ENCODE peak calls at places on chromosomes 4 and X, in four cellular contexts. One of them, this sample, is unnamed. For H3K4me1, the result is how much of the 10 kb centered on the place peaks cover.

GRCh38 chrX:136711147-136711546 is 63.2 kb downstream of the CD40LG start:
- DNase-seq in left ventricle myocardium inferior: peak
- DNase-seq in mucosa of descending colon: peak
- DNase-seq in uterus: peak
- DNase-seq in this sample: no peak

GRCh38 chrX:45903781-45904201 is 641.4 kb downstream of the ZNF674 start:
- DNase-seq in mucosa of descending colon: no peak
- DNase-seq in uterus: no peak
- DNase-seq in left ventricle myocardium inferior: no peak
- DNase-seq in this sample: no peak

GRCh38 chr4:101596786-101597185 is 193.7 kb upstream of the BANK1 start:
- DNase-seq in uterus: no peak
- DNase-seq in left ventricle myocardium inferior: no peak
- DNase-seq in mucosa of descending colon: no peak
- DNase-seq in this sample: no peak

GRCh38 chr4:52665592-52665991 is 6.5 kb upstream of the USP46 start:
- DNase-seq in left ventricle myocardium inferior: no peak
- DNase-seq in mucosa of descending colon: no peak
- DNase-seq in uterus: no peak
- DNase-seq in this sample: no peak

GRCh38 chrX:30888526-30889146 is 418 bp downstream of the TAB3 start:
- DNase-seq in mucosa of descending colon: peak
- DNase-seq in uterus: peak
- DNase-seq in left ventricle myocardium inferior: no peak
- DNase-seq in this sample: no peak

GRCh38 chr4:89254847-89255246 is 52.8 kb downstream of the GPRIN3 start:
- DNase-seq in uterus: no peak
- DNase-seq in left ventricle myocardium inferior: no peak
- DNase-seq in mucosa of descending colon: peak
- DNase-seq in this sample: no peak

GRCh38 chrX:1392376-1393130 is 640 bp upstream of the SLC25A6 start:
- DNase-seq in left ventricle myocardium inferior: peak
- DNase-seq in uterus: peak
- DNase-seq in mucosa of descending colon: peak
- DNase-seq in this sample: peak

GRCh38 chrX:40205471-40205870 is 107.7 kb upstream of the BCOR start:
- DNase-seq in mucosa of descending colon: no peak
- DNase-seq in uterus: no peak
- DNase-seq in left ventricle myocardium inferior: no peak
- DNase-seq in this sample: no peak

GRCh38 chr4:107631568-107631967 is 88.5 kb downstream of the PAPSS1 start:
- DNase-seq in left ventricle myocardium inferior: no peak
- DNase-seq in uterus: no peak
- DNase-seq in mucosa of descending colon: no peak
- DNase-seq in this sample: no peak

GRCh38 chrX:9757366-9757765 is 8.3 kb downstream of the GPR143 start:
- DNase-seq in left ventricle myocardium inferior: no peak
- DNase-seq in uterus: no peak
- DNase-seq in mucosa of descending colon: no peak
- DNase-seq in this sample: no peak

GRCh38 chr4:164068392-164068791 is 573.9 kb downstream of the TMA16 start:
- DNase-seq in left ventricle myocardium inferior: no peak
- DNase-seq in mucosa of descending colon: no peak
- DNase-seq in uterus: no peak
- DNase-seq in this sample: no peak

GRCh38 chrX:23344208-23344903 is 9.7 kb downstream of the PTCHD1 start:
- DNase-seq in uterus: no peak
- DNase-seq in left ventricle myocardium inferior: no peak
- DNase-seq in mucosa of descending colon: no peak
- DNase-seq in this sample: no peak

GRCh38 chr4:166165829-166166420 is 292.9 kb downstream of the TLL1 start:
- DNase-seq in uterus: no peak
- DNase-seq in left ventricle myocardium inferior: no peak
- DNase-seq in mucosa of descending colon: peak
- DNase-seq in this sample: no peak

GRCh38 chr4:140152015-140152703 is 1.8 kb downstream of the MAML3 start:
- DNase-seq in uterus: peak
- DNase-seq in left ventricle myocardium inferior: peak
- DNase-seq in mucosa of descending colon: no peak
- DNase-seq in this sample: peak

GRCh38 chrX:150767475-150768131 is 74.4 kb downstream of the MTMR1 start:
- DNase-seq in uterus: peak
- DNase-seq in mucosa of descending colon: no peak
- DNase-seq in left ventricle myocardium inferior: no peak
- DNase-seq in this sample: no peak

GRCh38 chrX:19882066-19882775 is 5.2 kb downstream of the SH3KBP1 start:
- DNase-seq in left ventricle myocardium inferior: no peak
- DNase-seq in mucosa of descending colon: no peak
- DNase-seq in uterus: no peak
- DNase-seq in this sample: no peak

GRCh38 chr4:121656269-121656641 is 40.5 kb downstream of the ANXA5 start:
- DNase-seq in mucosa of descending colon: peak
- DNase-seq in uterus: peak
- DNase-seq in left ventricle myocardium inferior: peak
- DNase-seq in this sample: peak

GRCh38 chr4:4754641-4755040 is 104.8 kb upstream of the MSX1 start:
- DNase-seq in uterus: no peak
- DNase-seq in left ventricle myocardium inferior: no peak
- DNase-seq in mucosa of descending colon: no peak
- DNase-seq in this sample: no peak

GRCh38 chrX:38513087-38513742 is 48.1 kb upstream of the TSPAN7 start:
- DNase-seq in uterus: no peak
- DNase-seq in mucosa of descending colon: no peak
- DNase-seq in left ventricle myocardium inferior: no peak
- DNase-seq in this sample: no peak

GRCh38 chr4:140238353-140239041 is 84.5 kb upstream of the MAML3 start:
- DNase-seq in left ventricle myocardium inferior: peak
- DNase-seq in mucosa of descending colon: peak
- DNase-seq in uterus: peak
- DNase-seq in this sample: peak

GRCh38 chr4:165016971-165017370 is 14.8 kb upstream of the TRIM60 start:
- DNase-seq in left ventricle myocardium inferior: no peak
- DNase-seq in mucosa of descending colon: no peak
- DNase-seq in uterus: no peak
- DNase-seq in this sample: no peak

GRCh38 chrX:141439651-141440050 is 144.9 kb downstream of the SPANXA1 start:
- DNase-seq in mucosa of descending colon: no peak
- DNase-seq in uterus: no peak
- DNase-seq in left ventricle myocardium inferior: no peak
- DNase-seq in this sample: no peak

GRCh38 chr4:3111461-3111860 is 37.0 kb downstream of the HTT start:
- DNase-seq in left ventricle myocardium inferior: no peak
- DNase-seq in mucosa of descending colon: no peak
- DNase-seq in uterus: no peak
- DNase-seq in this sample: no peak

GRCh38 chrX:131764224-131764623 is 220.3 kb downstream of the OR13H1 start:
- DNase-seq in mucosa of descending colon: no peak
- DNase-seq in left ventricle myocardium inferior: no peak
- DNase-seq in uterus: no peak
- DNase-seq in this sample: no peak

GRCh38 chr4:129526812-129527211 is 430.9 kb downstream of the C4orf33 start:
- DNase-seq in uterus: no peak
- DNase-seq in mucosa of descending colon: no peak
- DNase-seq in left ventricle myocardium inferior: no peak
- DNase-seq in this sample: no peak

GRCh38 chr4:33930497-33930896 is 2313.8 kb downstream of the ARAP2 start:
- DNase-seq in uterus: no peak
- DNase-seq in left ventricle myocardium inferior: no peak
- DNase-seq in mucosa of descending colon: no peak
- DNase-seq in this sample: no peak

GRCh38 chr4:885353-885752 is 46.8 kb downstream of the GAK start:
- DNase-seq in left ventricle myocardium inferior: no peak
- DNase-seq in mucosa of descending colon: no peak
- DNase-seq in uterus: no peak
- DNase-seq in this sample: no peak

GRCh38 chr4:139146926-139147547 is 30.0 kb downstream of the ELF2 start:
- DNase-seq in mucosa of descending colon: no peak
- DNase-seq in uterus: no peak
- DNase-seq in left ventricle myocardium inferior: no peak
- DNase-seq in this sample: no peak

GRCh38 chr4:26782168-26782829 is 78.3 kb upstream of the STIM2 start:
- DNase-seq in uterus: no peak
- DNase-seq in left ventricle myocardium inferior: no peak
- DNase-seq in mucosa of descending colon: no peak
- DNase-seq in this sample: no peak

GRCh38 chr4:82431026-82431745 is 796 bp downstream of the ENOPH1 start:
- DNase-seq in left ventricle myocardium inferior: no peak
- DNase-seq in uterus: no peak
- DNase-seq in mucosa of descending colon: peak
- DNase-seq in this sample: peak

GRCh38 chr4:116358633-116359222 is 726.6 kb downstream of the TRAM1L1 start:
- DNase-seq in mucosa of descending colon: peak
- DNase-seq in uterus: no peak
- DNase-seq in left ventricle myocardium inferior: no peak
- DNase-seq in this sample: peak

GRCh38 chr4:127416092-127416491 is 216.7 kb upstream of the INTU start:
- DNase-seq in mucosa of descending colon: no peak
- DNase-seq in uterus: no peak
- DNase-seq in left ventricle myocardium inferior: no peak
- DNase-seq in this sample: no peak

GRCh38 chr4:55609393-55609821 is 17.4 kb upstream of the PDCL2 start:
- DNase-seq in left ventricle myocardium inferior: no peak
- DNase-seq in mucosa of descending colon: no peak
- DNase-seq in uterus: no peak
- DNase-seq in this sample: no peak

GRCh38 chr4:3822230-3822947 is 56.2 kb downstream of the ADRA2C start:
- DNase-seq in mucosa of descending colon: peak
- DNase-seq in uterus: no peak
- DNase-seq in left ventricle myocardium inferior: no peak
- DNase-seq in this sample: no peak

GRCh38 chr4:172666711-172667368 is 501.8 kb upstream of the GALNT7 start:
- DNase-seq in left ventricle myocardium inferior: no peak
- DNase-seq in uterus: no peak
- DNase-seq in mucosa of descending colon: no peak
- DNase-seq in this sample: no peak

GRCh38 chrX:154824638-154825037 is 9.8 kb downstream of the SMIM9 start:
- DNase-seq in mucosa of descending colon: no peak
- DNase-seq in uterus: no peak
- DNase-seq in left ventricle myocardium inferior: no peak
- DNase-seq in this sample: no peak
- H3K4me1 ChIP-seq in mucosa of descending colon: under half
- H3K4me1 ChIP-seq in uterus: under half
- H3K4me1 ChIP-seq in left ventricle myocardium inferior: under half
- H3K4me1 ChIP-seq in this sample: under half

GRCh38 chrX:153884136-153885076 is 1.6 kb downstream of the L1CAM start:
- DNase-seq in uterus: no peak
- DNase-seq in left ventricle myocardium inferior: no peak
- DNase-seq in mucosa of descending colon: no peak
- DNase-seq in this sample: no peak

GRCh38 chrX:153886915-153887314 is 942 bp upstream of the L1CAM start:
- DNase-seq in left ventricle myocardium inferior: no peak
- DNase-seq in uterus: no peak
- DNase-seq in mucosa of descending colon: no peak
- DNase-seq in this sample: no peak

GRCh38 chrX:153887385-153887784 is 1.4 kb upstream of the L1CAM start:
- DNase-seq in left ventricle myocardium inferior: no peak
- DNase-seq in uterus: no peak
- DNase-seq in mucosa of descending colon: no peak
- DNase-seq in this sample: no peak

GRCh38 chrX:153885208-153885787 is 675 bp downstream of the L1CAM start:
- DNase-seq in mucosa of descending colon: no peak
- DNase-seq in left ventricle myocardium inferior: no peak
- DNase-seq in uterus: no peak
- DNase-seq in this sample: no peak

GRCh38 chrX:153885968-153886903 is at the start of gene L1CAM:
- DNase-seq in left ventricle myocardium inferior: no peak
- DNase-seq in mucosa of descending colon: no peak
- DNase-seq in uterus: no peak
- DNase-seq in this sample: no peak
- H3K4me3 ChIP-seq in left ventricle myocardium inferior: peak
- H3K4me3 ChIP-seq in mucosa of descending colon: no peak
- H3K4me3 ChIP-seq in uterus: no peak
- H3K4me3 ChIP-seq in this sample: no peak

GRCh38 chr4:37524267-37524666 is 161.9 kb downstream of the RELL1 start:
- DNase-seq in mucosa of descending colon: no peak
- DNase-seq in left ventricle myocardium inferior: no peak
- DNase-seq in uterus: no peak
- DNase-seq in this sample: no peak
- TF ChIP-seq CTCF in mucosa of descending colon: no peak
- TF ChIP-seq CTCF in left ventricle myocardium inferior: no peak
- TF ChIP-seq CTCF in uterus: no peak
- TF ChIP-seq CTCF in this sample: no peak

GRCh38 chrX:44884944-44885343 is 12.0 kb downstream of the KDM6A start:
- DNase-seq in left ventricle myocardium inferior: no peak
- DNase-seq in uterus: no peak
- DNase-seq in mucosa of descending colon: no peak
- DNase-seq in this sample: no peak
- H3K4me1 ChIP-seq in left ventricle myocardium inferior: under half
- H3K4me1 ChIP-seq in uterus: under half
- H3K4me1 ChIP-seq in mucosa of descending colon: under half
- H3K4me1 ChIP-seq in this sample: under half

GRCh38 chrX:107123750-107124149 is 5.1 kb upstream of the RBM41 start:
- DNase-seq in mucosa of descending colon: no peak
- DNase-seq in uterus: no peak
- DNase-seq in left ventricle myocardium inferior: no peak
- DNase-seq in this sample: no peak

GRCh38 chrX:107118322-107119147 is at the start of gene RBM41:
- DNase-seq in uterus: peak
- DNase-seq in mucosa of descending colon: peak
- DNase-seq in left ventricle myocardium inferior: peak
- DNase-seq in this sample: peak

GRCh38 chrX:107119281-107119680 is 659 bp upstream of the RBM41 start:
- DNase-seq in uterus: no peak
- DNase-seq in left ventricle myocardium inferior: no peak
- DNase-seq in mucosa of descending colon: no peak
- DNase-seq in this sample: no peak

DNA sequence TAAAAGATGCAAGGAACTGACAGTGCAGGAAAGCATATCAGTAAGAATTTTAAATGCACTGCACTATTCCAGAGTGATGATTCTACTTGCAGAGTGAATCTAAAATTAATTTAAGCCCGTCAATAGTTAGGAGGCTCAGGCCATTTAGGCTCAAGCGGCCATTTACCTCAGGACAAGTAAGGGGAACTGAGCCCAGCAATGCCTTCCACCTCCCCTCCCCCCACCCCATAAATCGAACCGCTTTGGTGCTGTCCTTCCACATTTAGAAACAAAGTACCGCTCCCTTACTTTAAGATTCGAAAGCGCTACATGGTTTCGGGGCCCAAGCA is 665 bp downstream of the RBM41 start:
- DNase-seq in left ventricle myocardium inferior: no peak
- DNase-seq in mucosa of descending colon: no peak
- DNase-seq in uterus: no peak
- DNase-seq in this sample: no peak
- H3K4me3 ChIP-seq in left ventricle myocardium inferior: peak
- H3K4me3 ChIP-seq in mucosa of descending colon: peak
- H3K4me3 ChIP-seq in uterus: peak
- H3K4me3 ChIP-seq in this sample: peak

DNA sequence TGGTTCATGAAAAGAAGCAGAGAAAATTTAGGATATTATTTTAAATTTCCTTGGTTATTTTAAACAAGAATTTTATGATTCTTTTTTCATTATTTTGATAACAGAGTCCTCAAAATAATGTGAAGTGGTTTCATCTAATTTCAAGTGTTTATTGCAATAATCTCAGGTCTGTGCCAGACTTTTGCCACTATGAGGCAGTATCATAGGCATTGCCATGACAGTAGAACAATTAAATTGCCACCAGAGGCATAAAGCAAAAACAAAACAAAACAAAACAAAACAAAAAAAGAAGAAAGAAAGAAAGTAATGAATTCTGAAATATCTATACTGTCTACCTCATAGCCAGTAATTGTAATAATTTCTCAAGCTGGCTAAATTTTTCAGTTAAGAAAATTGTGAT is 739.2 kb downstream of the KCTD8 start:
- DNase-seq in uterus: no peak
- DNase-seq in mucosa of descending colon: no peak
- DNase-seq in left ventricle myocardium inferior: no peak
- DNase-seq in this sample: no peak
- TF ChIP-seq CTCF in uterus: no peak
- TF ChIP-seq CTCF in mucosa of descending colon: no peak
- TF ChIP-seq CTCF in left ventricle myocardium inferior: no peak
- TF ChIP-seq CTCF in this sample: no peak